ENCODE peak calls at places on chromosomes 4 and X, in five cellular contexts. B is lower lobe of right lung, F is fibroblast of lung, V is AG09319, M is mammary epithelial cell. R is an unnamed sample.

GRCh38 chrX:40544343-40545250 is 36.2 kb upstream of the ATP6AP2 start:
- DNase-seq in B (no peak), F (peak), V (no peak), M (peak), R (no peak)

GRCh38 chr4:179110356-179110755 is 1668.1 kb upstream of the AGA start:
- DNase-seq in B (no peak), F (peak), V (no peak), M (peak), R (no peak)

GRCh38 chrX:107684956-107685385 is 56.7 kb downstream of the PRPS1 start:
- DNase-seq in B (peak), F (peak), V (no peak), M (peak), R (peak)

GRCh38 chrX:66200050-66200664 is 36.1 kb downstream of the HEPH start:
- DNase-seq in B (no peak), F (no peak), V (no peak), M (peak), R (no peak)

GRCh38 chr4:5409237-5409636 is 299.1 kb downstream of the EVC2 start:
- DNase-seq in B (no peak), F (no peak), V (no peak), M (peak), R (no peak)

GRCh38 chr4:108477527-108478108 is 142.8 kb upstream of the RPL34 start:
- DNase-seq in B (no peak), F (no peak), V (no peak), M (no peak), R (no peak)

GRCh38 chr4:47274931-47275330 is 188.6 kb downstream of the COMMD8 start:
- DNase-seq in B (no peak), F (no peak), V (no peak), M (no peak), R (no peak)

GRCh38 chr4:8185280-8185679 is 13.8 kb upstream of the SH3TC1 start:
- DNase-seq in B (no peak), F (peak), V (peak), M (peak), R (no peak)

GRCh38 chr4:137267024-137267423 is 265.3 kb downstream of the PCDH18 start:
- DNase-seq in B (no peak), F (peak), V (no peak), M (peak), R (no peak)

GRCh38 chr4:82865592-82865991 is 25.4 kb downstream of the SEC31A start:
- DNase-seq in B (no peak), F (peak), V (peak), M (peak), R (no peak)

GRCh38 chr4:8001564-8002355 is 62.1 kb upstream of the AFAP1 start:
- DNase-seq in B (no peak), F (no peak), V (no peak), M (no peak), R (no peak)

GRCh38 chr4:55853484-55854046 is at the start of gene EXOC1:
- DNase-seq in B (peak), F (peak), V (peak), M (peak), R (peak)

GRCh38 chr4:168154546-168155277 is 62.4 kb downstream of the ANXA10 start:
- DNase-seq in B (no peak), F (no peak), V (no peak), M (no peak), R (no peak)

GRCh38 chr4:173403051-173403450 is 4.1 kb upstream of the SCRG1 start:
- DNase-seq in B (no peak), F (no peak), V (no peak), M (peak), R (no peak)

GRCh38 chr4:84920591-84920990 is 45.9 kb downstream of the WDFY3 start:
- DNase-seq in B (no peak), F (peak), V (peak), M (peak), R (no peak)

GRCh38 chr4:141350122-141350904 is 129.6 kb downstream of the ZNF330 start:
- DNase-seq in B (no peak), F (peak), V (no peak), M (peak), R (no peak)

GRCh38 chr4:145868637-145869409 is 69.8 kb downstream of the ZNF827 start:
- DNase-seq in B (no peak), F (peak), V (no peak), M (no peak), R (no peak)
- TF ChIP-seq CTCF in B (no peak), F (no peak), V (no peak), M (no peak), R (peak)

DNA sequence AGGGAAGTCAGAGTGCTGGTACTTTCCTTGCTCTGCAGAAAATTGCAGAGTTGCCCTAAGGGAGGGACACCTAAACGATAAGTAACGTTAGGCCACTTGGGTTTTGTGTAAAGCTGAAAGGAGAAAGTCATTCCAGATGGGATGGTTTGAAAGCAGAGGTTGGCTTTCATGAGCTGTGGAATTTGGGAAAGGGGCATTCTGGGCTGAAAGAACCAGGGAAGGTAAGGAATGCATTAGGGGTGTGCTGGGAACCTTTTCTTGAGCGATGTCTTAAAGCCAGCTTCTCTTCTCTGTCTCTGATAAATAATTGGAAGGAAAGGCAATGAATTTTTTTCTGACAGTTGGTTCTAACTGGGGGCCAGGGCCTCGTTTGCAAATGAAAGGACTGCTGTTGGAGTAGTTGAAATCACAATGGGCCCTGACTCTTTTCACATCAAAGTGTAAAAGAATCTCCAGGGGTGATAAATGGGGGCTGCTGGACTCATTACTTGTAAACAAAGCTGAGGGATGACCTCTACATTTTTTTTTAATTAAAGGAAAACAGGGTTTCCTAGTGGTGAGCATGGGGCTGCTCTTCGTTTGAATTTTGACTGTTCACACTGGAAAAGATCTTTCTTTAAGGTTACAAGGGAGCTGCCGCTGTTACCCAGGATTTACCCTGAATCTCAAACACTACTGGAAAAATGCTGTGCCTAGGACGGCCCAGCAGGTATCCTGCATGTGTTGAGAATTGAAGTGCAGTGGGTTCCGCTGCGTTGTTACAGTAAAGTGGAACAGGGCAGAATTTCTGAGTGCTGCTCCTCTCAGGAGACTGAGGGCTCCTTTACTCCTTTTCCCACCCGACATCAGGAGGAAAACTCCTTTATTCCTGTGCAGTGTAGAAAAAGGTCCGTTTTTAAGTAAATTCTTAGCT is 25.0 kb downstream of the AFF1 start:
- DNase-seq in B (no peak), F (no peak), V (no peak), M (no peak), R (no peak)
- TF ChIP-seq CTCF in B (no peak), F (no peak), V (no peak), M (no peak), R (no peak)

GRCh38 chrX:19990225-19990518 is 689 bp downstream of the BCLAF3 start:
- DNase-seq in B (no peak), F (no peak), V (no peak), M (peak), R (no peak)
- TF ChIP-seq CTCF in B (no peak), F (no peak), V (no peak), M (no peak), R (no peak)

GRCh38 chrX:19332983-19333382 is 10.7 kb upstream of the PDHA1 start:
- DNase-seq in B (no peak), F (peak), V (peak), M (no peak), R (no peak)

DNA sequence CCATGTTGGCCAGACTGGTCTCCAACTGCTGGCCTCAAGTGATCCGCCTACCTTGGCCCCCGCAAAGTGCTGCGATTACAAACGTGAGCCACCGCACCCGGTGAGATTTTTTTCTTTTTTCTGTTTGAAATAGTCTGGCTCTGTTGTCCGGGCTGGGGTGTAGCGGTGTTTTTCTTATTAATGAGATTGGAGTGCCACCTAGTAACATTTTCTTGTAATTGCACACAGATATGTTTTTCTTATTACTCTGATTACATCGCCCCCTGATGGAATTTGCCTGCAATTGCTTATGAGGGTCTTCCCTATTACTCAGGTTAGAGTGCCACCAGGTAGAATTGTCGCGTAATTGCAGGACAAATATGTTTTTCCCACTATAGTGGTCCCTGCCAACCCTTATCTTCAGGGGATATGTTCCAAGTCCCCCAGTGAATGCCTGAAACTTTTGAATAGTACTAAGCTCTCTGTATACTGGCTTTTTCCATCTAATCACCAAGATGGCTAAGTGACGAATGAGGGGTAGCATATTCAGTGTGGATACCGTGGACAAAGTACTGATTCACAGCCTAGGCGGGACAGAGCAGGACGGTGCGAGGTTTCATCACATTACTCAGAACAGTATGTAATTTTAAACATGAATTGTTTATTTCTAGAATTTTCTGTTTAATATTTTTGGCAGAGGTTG is 8.6 kb upstream of the PDHA1 start:
- DNase-seq in B (no peak), F (peak), V (no peak), M (peak), R (no peak)
- TF ChIP-seq CTCF in B (peak), F (no peak), V (no peak), M (peak), R (no peak)

GRCh38 chr4:139619644-139620043 is 46.0 kb upstream of the MGST2 start:
- DNase-seq in B (no peak), F (peak), V (no peak), M (peak), R (no peak)

GRCh38 chr4:139622856-139623255 is 42.8 kb upstream of the MGST2 start:
- DNase-seq in B (no peak), F (no peak), V (no peak), M (no peak), R (no peak)

GRCh38 chr4:139617702-139618490 is 47.7 kb upstream of the MGST2 start:
- DNase-seq in B (no peak), F (no peak), V (no peak), M (no peak), R (no peak)
- TF ChIP-seq CTCF in B (peak), F (peak), V (peak), M (peak), R (no peak)

DNA sequence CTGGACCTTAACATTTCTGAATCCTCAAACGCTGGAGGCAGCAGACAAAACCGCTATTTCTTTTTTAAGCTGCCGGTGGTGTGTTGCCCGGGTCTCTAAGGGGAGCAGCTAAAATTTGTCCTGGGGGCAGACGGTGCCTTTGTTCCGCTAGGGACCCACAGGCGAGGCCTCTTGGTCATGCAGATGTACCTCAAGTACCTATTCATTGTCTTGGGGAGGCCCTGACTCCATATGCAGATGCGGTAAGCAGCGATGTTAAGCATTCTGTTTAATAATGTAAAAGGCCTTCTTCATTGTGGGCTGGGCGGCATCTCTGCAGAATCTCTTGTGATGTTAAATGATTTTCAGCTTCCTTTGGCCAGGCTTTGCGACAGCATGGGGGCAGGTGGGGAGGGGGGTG is 98.9 kb upstream of the PJA1 start:
- DNase-seq in B (no peak), F (no peak), V (no peak), M (no peak), R (no peak)
- TF ChIP-seq CTCF in B (no peak), F (no peak), V (no peak), M (no peak), R (no peak)

GRCh38 chr4:86096373-86096772 is 263.5 kb downstream of the MAPK10 start:
- DNase-seq in B (no peak), F (no peak), V (no peak), M (no peak), R (no peak)

GRCh38 chr4:86099348-86099747 is 260.5 kb downstream of the MAPK10 start:
- DNase-seq in B (no peak), F (no peak), V (no peak), M (no peak), R (no peak)

GRCh38 chr4:86101841-86102240 is 258.0 kb downstream of the MAPK10 start:
- DNase-seq in B (no peak), F (no peak), V (no peak), M (no peak), R (no peak)

DNA sequence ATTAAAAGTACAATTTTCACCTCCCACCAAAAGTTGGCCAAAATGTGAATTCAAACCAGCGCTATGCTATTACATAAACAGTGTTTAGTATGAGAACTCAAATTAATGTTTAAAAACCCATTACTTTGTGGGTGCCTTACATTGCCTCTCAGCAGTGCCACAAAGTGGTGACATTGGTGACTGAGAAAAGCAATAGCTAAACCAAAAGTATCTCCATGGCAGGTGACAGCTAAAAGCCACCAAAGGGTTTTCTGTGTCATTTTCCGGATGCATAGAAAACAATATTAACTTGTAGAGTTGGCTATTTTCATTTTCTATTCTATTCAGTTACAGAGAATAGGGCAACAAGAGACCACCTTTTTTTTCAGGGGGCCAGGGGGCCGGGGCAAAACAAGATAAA is 261.2 kb downstream of the MAPK10 start:
- DNase-seq in B (no peak), F (no peak), V (no peak), M (no peak), R (no peak)
- TF ChIP-seq CTCF in B (no peak), F (no peak), V (no peak), M (no peak), R (no peak)

GRCh38 chr4:116942315-116942714 is 143.1 kb downstream of the TRAM1L1 start:
- DNase-seq in B (no peak), F (no peak), V (no peak), M (no peak), R (no peak)
- TF ChIP-seq CTCF in B (no peak), F (no peak), V (no peak), M (no peak), R (no peak)

GRCh38 chrX:31268359-31268758 is 196.5 kb upstream of the FTHL17 start:
- DNase-seq in B (no peak), F (peak), V (no peak), M (no peak), R (no peak)
- TF ChIP-seq CTCF in B (no peak), F (no peak), V (no peak), M (no peak), R (no peak)

R was measured in esophagus squamous epithelium.